ENCODE peak calls at places on chromosomes 6 and 20, in eight cellular contexts. H, L, U, Y, P, N, Q and G are unnamed samples.

GRCh38 chr6:8065519-8065911 is 1.3 kb upstream of the BLOC1S5 start:
- DNase-seq in H (no peak), L (no peak), U (no peak), Y (no peak), P (no peak), N (no peak), Q (no peak), G (no peak)

GRCh38 chr6:21442874-21443273 is 150.7 kb upstream of the SOX4 start:
- DNase-seq in H (no peak), L (no peak), U (no peak), Y (no peak), P (no peak), N (no peak), Q (no peak), G (no peak)

GRCh38 chr6:3135668-3136297 is 17.3 kb downstream of the BPHL start:
- DNase-seq in H (no peak), L (no peak), U (peak), Y (peak), P (no peak), N (no peak), Q (no peak), G (no peak)

GRCh38 chr6:137894779-137895385 is 27.8 kb downstream of the TNFAIP3 start:
- DNase-seq in H (no peak), L (no peak), U (no peak), Y (no peak), P (peak), N (no peak), Q (no peak), G (no peak)

GRCh38 chr6:163530406-163530805 is 115.9 kb downstream of the QKI start:
- DNase-seq in H (no peak), L (no peak), U (no peak), Y (no peak), P (no peak), N (no peak), Q (no peak), G (peak)

GRCh38 chr6:16625319-16626240 is 135.7 kb downstream of the ATXN1 start:
- DNase-seq in H (no peak), L (no peak), U (no peak), Y (no peak), P (no peak), N (no peak), Q (no peak), G (peak)

GRCh38 chr6:453152-453551 is 61.6 kb downstream of the IRF4 start:
- DNase-seq in H (no peak), L (no peak), U (no peak), Y (no peak), P (no peak), N (no peak), Q (no peak), G (peak)

GRCh38 chr6:34273242-34273805 is 24.5 kb upstream of the SMIM29 start:
- DNase-seq in H (peak), L (peak), U (no peak), Y (peak), P (no peak), N (no peak), Q (no peak), G (peak)

GRCh38 chr6:44045672-44046015 is 81.6 kb downstream of the MRPL14 start:
- DNase-seq in H (no peak), L (no peak), U (no peak), Y (no peak), P (no peak), N (no peak), Q (no peak), G (no peak)

GRCh38 chr6:149864578-149865535 is 698 bp upstream of the LRP11 start:
- DNase-seq in H (peak), L (peak), U (peak), Y (peak), P (peak), N (peak), Q (peak), G (peak)

GRCh38 chr6:149863846-149864577 is at the start of gene LRP11:
- DNase-seq in H (peak), L (peak), U (peak), Y (peak), P (peak), N (peak), Q (peak), G (peak)

GRCh38 chr6:149863596-149863845 is 638 bp downstream of the LRP11 start:
- DNase-seq in H (no peak), L (no peak), U (no peak), Y (no peak), P (no peak), N (no peak), Q (no peak), G (no peak)

GRCh38 chr6:149861603-149862423 is 2.3 kb downstream of the LRP11 start:
- DNase-seq in H (peak), L (no peak), U (no peak), Y (no peak), P (no peak), N (no peak), Q (no peak), G (peak)

GRCh38 chr6:149862901-149863595 is 1.1 kb downstream of the LRP11 start:
- DNase-seq in H (peak), L (peak), U (peak), Y (peak), P (peak), N (peak), Q (peak), G (peak)
- H2AFZ ChIP-seq in H (peak), L (peak), U (peak), Y (no peak), P (peak), N (peak), Q (peak), G (peak)

DNA sequence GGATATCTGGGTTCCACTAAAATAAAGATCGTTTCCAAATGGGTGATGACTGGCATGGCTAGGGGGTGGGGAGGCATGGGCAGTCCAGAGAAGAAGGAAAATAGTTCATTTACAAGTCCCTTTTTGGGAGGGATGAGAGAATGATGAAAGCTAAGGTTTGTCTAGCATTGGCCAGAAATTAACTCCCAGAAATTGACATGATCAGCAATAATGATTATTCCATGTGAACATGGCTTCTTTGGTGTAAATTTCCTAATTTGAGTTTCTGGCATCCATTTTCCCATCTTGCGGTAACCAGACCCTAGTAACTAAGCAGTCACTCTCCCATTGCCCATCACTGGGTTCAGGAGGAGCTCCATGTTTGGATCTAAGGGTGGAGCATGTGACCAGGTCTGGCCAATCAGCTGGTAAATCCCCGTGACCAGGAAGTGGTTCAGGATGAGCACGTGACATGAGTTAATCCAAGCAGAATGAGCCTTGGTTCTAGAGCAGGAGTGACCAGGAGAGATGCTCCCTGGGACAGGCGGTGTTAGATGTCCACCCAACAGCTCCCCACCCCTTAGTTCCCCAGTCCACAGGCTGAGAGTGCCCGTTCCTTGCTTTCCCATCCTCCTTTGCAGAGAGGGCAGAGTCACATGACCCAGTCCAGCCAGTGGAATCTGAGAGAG is 512.7 kb downstream of the PREX1 start:
- DNase-seq in H (no peak), L (no peak), U (no peak), Y (no peak), P (no peak), N (no peak), Q (no peak), G (no peak)
- H2AFZ ChIP-seq in H (no peak), L (peak), U (no peak), Y (no peak), P (no peak), N (no peak), Q (no peak), G (no peak)

GRCh38 chr6:158559338-158559894 is 475 bp upstream of the TMEM181 start:
- DNase-seq in H (no peak), L (no peak), U (no peak), Y (no peak), P (no peak), N (no peak), Q (no peak), G (no peak)
- H2AFZ ChIP-seq in H (peak), L (peak), U (peak), Y (no peak), P (peak), N (peak), Q (peak), G (peak)

GRCh38 chr20:50277460-50278376 is 87.1 kb downstream of the CEBPB start:
- DNase-seq in H (no peak), L (no peak), U (no peak), Y (no peak), P (no peak), N (no peak), Q (no peak), G (no peak)

GRCh38 chr20:50279988-50280850 is 89.6 kb downstream of the CEBPB start:
- DNase-seq in H (no peak), L (no peak), U (no peak), Y (no peak), P (no peak), N (no peak), Q (no peak), G (no peak)

GRCh38 chr20:50278377-50278683 is 87.7 kb downstream of the CEBPB start:
- DNase-seq in H (no peak), L (no peak), U (no peak), Y (no peak), P (no peak), N (no peak), Q (no peak), G (no peak)

GRCh38 chr20:50277064-50277415 is 86.4 kb downstream of the CEBPB start:
- DNase-seq in H (no peak), L (no peak), U (no peak), Y (no peak), P (no peak), N (no peak), Q (no peak), G (no peak)

GRCh38 chr20:50278684-50279531 is 88.3 kb downstream of the CEBPB start:
- DNase-seq in H (no peak), L (no peak), U (peak), Y (peak), P (peak), N (peak), Q (no peak), G (no peak)
- H2AFZ ChIP-seq in H (no peak), L (no peak), U (no peak), Y (no peak), P (peak), N (no peak), Q (no peak), G (no peak)